ENCODE peak calls at places on chromosomes 13 and 19, in four cellular contexts. K, V, I and C are unnamed samples. For H3K79me2, the result is how much of the 10 kb centered on the place peaks cover.

GRCh38 chr13:28136916-28137315 is 1.4 kb upstream of the PAN3 start:
- DNase-seq in K (peak), V (no peak), I (no peak), C (no peak)

GRCh38 chr13:40194204-40194806 is 472.1 kb downstream of the FOXO1 start:
- DNase-seq in K (no peak), V (no peak), I (no peak), C (no peak)

GRCh38 chr19:48558018-48558684 is 6.2 kb downstream of the SULT2B1 start:
- DNase-seq in K (peak), V (no peak), I (no peak), C (peak)

GRCh38 chr13:98291658-98292057 is 114.6 kb upstream of the RNF113B start:
- DNase-seq in K (no peak), V (no peak), I (no peak), C (no peak)

GRCh38 chr19:10368101-10368803 is 12.1 kb downstream of the TYK2 start:
- DNase-seq in K (peak), V (peak), I (no peak), C (no peak)

GRCh38 chr19:35977446-35978222 is 17.4 kb upstream of the SDHAF1 start:
- DNase-seq in K (no peak), V (peak), I (peak), C (no peak)

GRCh38 chr19:48963371-48964204 is 1.5 kb upstream of the FTL start:
- DNase-seq in K (peak), V (no peak), I (peak), C (peak)

GRCh38 chr13:94431569-94431968 is 47.9 kb downstream of the DCT start:
- DNase-seq in K (no peak), V (no peak), I (no peak), C (no peak)

GRCh38 chr13:50299546-50300249 is 284.5 kb downstream of the KCNRG start:
- DNase-seq in K (no peak), V (no peak), I (no peak), C (peak)

GRCh38 chr19:27774827-27775226 is 1438.1 kb downstream of the UQCRFS1 start:
- DNase-seq in K (peak), V (no peak), I (no peak), C (no peak)

GRCh38 chr19:27775395-27775794 is 1437.6 kb downstream of the UQCRFS1 start:
- DNase-seq in K (no peak), V (no peak), I (no peak), C (no peak)

GRCh38 chr19:27776020-27776419 is 1436.9 kb downstream of the UQCRFS1 start:
- DNase-seq in K (peak), V (no peak), I (no peak), C (no peak)

GRCh38 chr19:27773318-27774094 is 1439.4 kb downstream of the UQCRFS1 start:
- DNase-seq in K (no peak), V (no peak), I (no peak), C (no peak)

DNA sequence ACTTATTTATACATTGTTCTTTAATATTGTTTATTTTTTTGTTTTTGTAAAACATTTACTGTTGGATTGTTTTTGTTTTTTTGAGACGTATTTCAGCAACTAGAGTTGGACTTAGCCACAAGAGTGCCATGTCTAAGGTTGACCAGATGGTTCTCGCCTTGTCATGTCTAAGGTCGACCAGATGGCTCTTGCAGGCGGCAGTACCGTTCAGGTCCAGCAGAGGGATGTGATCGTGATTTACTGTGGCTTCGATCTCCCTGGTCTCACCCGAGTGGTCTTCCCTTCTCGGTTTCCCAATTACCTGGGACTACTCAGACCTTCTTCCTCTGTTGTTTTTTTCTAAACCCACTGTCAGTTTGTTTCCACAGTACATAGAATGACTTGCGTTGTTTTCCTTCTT is 1438.6 kb downstream of the UQCRFS1 start:
- DNase-seq in K (peak), V (no peak), I (no peak), C (no peak)
- H2AFZ ChIP-seq in K (no peak), V (no peak), I (no peak), C (no peak)

DNA sequence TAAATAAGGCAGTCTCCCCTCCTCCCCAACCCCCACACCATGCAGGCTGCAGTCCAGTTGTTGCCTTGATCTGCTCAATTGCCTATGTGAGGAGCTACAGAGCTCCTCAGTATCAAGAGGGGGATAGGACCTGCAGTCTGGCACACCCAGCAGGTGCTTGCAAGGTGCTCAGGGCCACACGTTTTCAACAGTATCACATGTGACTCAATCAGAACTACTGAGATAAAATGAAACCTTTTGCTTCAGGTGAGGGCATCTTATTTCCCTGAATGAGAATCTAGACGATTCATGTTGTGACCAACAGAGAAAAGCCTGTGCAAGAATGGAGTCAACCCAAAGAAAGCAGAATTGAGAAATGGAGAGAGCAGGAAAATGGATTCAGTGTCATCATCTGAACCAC is 23.5 kb upstream of the LRCH1 start:
- DNase-seq in K (no peak), V (no peak), I (no peak), C (no peak)
- H3K79me2 ChIP-seq in K (under half), V (under half), I (under half), C (under half)

GRCh38 chr19:11949201-11949600 is 15.6 kb upstream of the ZNF763 start:
- DNase-seq in K (no peak), V (no peak), I (no peak), C (peak)

GRCh38 chr19:11942008-11942842 is 17.3 kb downstream of the ZNF700 start:
- DNase-seq in K (no peak), V (no peak), I (no peak), C (no peak)

GRCh38 chr19:11942843-11943108 is 17.9 kb downstream of the ZNF700 start:
- DNase-seq in K (peak), V (no peak), I (no peak), C (no peak)

GRCh38 chr19:11948646-11949045 is 16.2 kb upstream of the ZNF763 start:
- DNase-seq in K (no peak), V (no peak), I (no peak), C (no peak)

DNA sequence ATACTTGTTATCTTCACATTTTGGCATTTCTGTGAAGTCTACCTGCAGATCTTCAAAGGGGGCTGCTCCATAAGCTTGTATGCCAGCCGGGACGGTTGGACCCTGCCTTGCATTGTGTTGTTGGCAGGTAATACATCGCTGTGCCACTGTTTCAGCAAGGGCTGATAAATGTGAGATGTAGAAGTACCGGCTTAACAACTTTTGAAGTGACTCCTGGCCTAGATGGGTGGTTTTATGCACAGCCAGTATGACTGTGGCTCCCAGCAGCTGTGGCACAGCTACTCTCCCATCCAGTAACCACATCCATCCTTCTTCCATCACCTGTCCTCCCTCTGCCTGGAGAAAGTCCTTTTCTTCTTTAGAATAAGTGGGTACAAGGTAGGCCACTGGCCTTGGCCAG is 19.7 kb downstream of the ZNF700 start:
- DNase-seq in K (no peak), V (no peak), I (no peak), C (no peak)
- TF ChIP-seq CTCF in K (no peak), V (no peak), I (no peak), C (no peak)

GRCh38 chr19:50026550-50026906 is 723 bp downstream of the ZNF473 start:
- DNase-seq in K (no peak), V (no peak), I (no peak), C (no peak)
- H2AFZ ChIP-seq in K (no peak), V (no peak), I (no peak), C (no peak)

DNA sequence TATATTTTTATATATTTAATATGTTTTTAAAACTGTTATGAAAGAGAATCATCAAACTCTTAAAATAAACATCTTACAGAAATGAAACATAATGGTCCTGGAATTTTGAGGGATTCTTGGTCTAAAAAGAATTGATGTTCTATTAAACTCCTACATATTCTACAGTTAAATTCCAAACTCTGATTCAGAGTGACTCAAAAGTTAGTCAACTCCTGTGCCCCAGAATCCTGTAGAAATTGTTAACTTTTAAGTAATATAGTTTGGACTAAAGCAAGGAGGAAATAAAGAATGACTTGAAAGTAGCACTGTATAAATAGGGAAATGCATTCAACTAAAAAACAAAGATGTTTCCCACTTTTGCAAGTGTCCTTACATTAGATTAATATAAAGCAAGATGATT is 47.7 kb downstream of the FNDC3A start:
- DNase-seq in K (peak), V (no peak), I (no peak), C (peak)
- H3K79me2 ChIP-seq in K (under half), V (half or more), I (under half), C (under half)

GRCh38 chr13:26653842-26654241 is 96.4 kb downstream of the WASF3 start:
- DNase-seq in K (no peak), V (no peak), I (no peak), C (no peak)

GRCh38 chr13:26660185-26660584 is 100.4 kb downstream of the GPR12 start:
- DNase-seq in K (no peak), V (no peak), I (no peak), C (no peak)

GRCh38 chr13:26658972-26659371 is 101.5 kb downstream of the WASF3 start:
- DNase-seq in K (no peak), V (no peak), I (no peak), C (no peak)

GRCh38 chr13:26658491-26658890 is 101.0 kb downstream of the WASF3 start:
- DNase-seq in K (no peak), V (peak), I (peak), C (no peak)

DNA sequence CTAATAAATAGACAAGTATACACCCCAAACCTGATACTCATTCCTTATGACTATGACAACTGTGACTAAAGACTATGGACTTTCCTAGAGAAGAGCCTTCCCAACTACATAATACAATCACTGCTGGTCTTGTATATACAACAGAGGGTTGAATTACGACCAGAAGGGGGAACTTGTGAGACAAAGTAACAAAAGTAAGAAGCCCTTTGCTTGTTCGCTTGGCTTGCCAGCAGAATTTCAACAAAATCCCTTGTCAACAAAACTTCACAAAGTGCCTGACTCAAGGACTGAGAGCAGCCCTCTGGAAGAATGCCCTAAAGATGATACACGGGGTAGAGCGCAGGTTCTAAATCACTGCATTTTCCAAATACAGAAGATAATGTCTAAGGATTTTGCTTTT is 99.4 kb downstream of the WASF3 start:
- DNase-seq in K (peak), V (no peak), I (peak), C (peak)
- TF ChIP-seq CTCF in K (peak), V (peak), I (peak), C (peak)

DNA sequence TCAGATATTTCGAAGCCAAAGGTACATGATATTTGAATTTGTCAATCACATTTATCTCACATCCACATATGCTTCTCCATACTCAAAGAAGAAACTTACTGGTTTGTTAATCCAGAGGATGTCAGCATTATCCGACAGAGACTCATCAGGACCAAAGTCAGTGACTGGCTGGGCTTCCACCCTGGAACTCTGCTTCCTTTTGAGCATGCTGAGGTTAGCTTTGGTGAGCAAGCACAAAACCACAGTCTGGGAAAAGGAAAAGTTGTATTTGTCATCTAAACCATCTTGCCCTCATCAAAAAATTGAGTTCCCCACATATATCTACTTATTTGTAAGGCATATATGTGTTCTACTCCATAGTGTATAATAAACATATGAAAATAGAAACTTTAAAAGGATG is 17.4 kb downstream of the NALCN start:
- DNase-seq in K (peak), V (no peak), I (no peak), C (peak)
- H2AFZ ChIP-seq in K (no peak), V (no peak), I (no peak), C (no peak)